ENCODE peak calls at places on chromosomes 5 and 9, in ten cellular contexts. R, I, O, S, E, W, P, T, N and J are unnamed samples.

GRCh38 chr5:16550316-16550952 is 66.4 kb downstream of the RETREG1 start:
- DNase-seq in W (peak; percentile 47), T (no peak), O (peak; percentile 43), P (peak; percentile 71), E (peak; percentile 75), R (peak; percentile 74), S (peak; percentile 9), N (peak; percentile 75), I (peak; percentile 60), J (no peak)

GRCh38 chr5:55633574-55634203 is 78.4 kb downstream of the SLC38A9 start:
- DNase-seq in E (peak; percentile 84), N (no peak), P (no peak), W (peak; percentile 54), O (peak; percentile 43), T (no peak), R (peak; percentile 54), I (peak; percentile 15), S (no peak), J (no peak)

GRCh38 chr5:14917719-14918118 is 46.1 kb upstream of the ANKH start:
- DNase-seq in R (no peak), W (no peak), N (no peak), S (no peak), O (peak; percentile 41), T (no peak), E (no peak), P (no peak), I (no peak), J (no peak)

GRCh38 chr5:110900829-110901228 is 162.0 kb downstream of the SLC25A46 start:
- DNase-seq in N (no peak), O (peak; percentile 92), P (no peak), W (no peak), E (no peak), I (no peak), R (no peak), S (no peak), T (no peak), J (no peak)

GRCh38 chr9:124415852-124416484 is 726 bp upstream of the PSMB7 start:
- DNase-seq in O (no peak), P (no peak), E (no peak), I (no peak), N (peak; percentile 90), R (no peak), T (no peak), W (no peak), S (no peak), J (no peak)

GRCh38 chr9:137049544-137050449 is 3.8 kb upstream of the NPDC1 start:
- DNase-seq in W (peak; percentile 82), O (no peak), P (peak; percentile 82), S (peak; percentile 66), I (peak; percentile 70), R (peak; percentile 73), E (peak; percentile 33), N (peak; percentile 61), T (peak; percentile 84), J (peak; percentile 37)

GRCh38 chr5:36679609-36680008 is 73.2 kb downstream of the SLC1A3 start:
- DNase-seq in I (no peak), E (no peak), P (no peak), W (no peak), N (no peak), O (no peak), R (no peak), S (no peak), T (no peak), J (no peak)

GRCh38 chr5:57805732-57806131 is 323.1 kb upstream of the ACTBL2 start:
- DNase-seq in S (no peak), W (no peak), P (no peak), I (no peak), R (no peak), O (no peak), T (no peak), N (no peak), E (no peak), J (no peak)

GRCh38 chr9:116213673-116214047 is 60.1 kb downstream of the PAPPA start:
- DNase-seq in N (no peak), O (no peak), W (no peak), S (no peak), T (no peak), I (no peak), P (no peak), R (no peak), E (no peak), J (no peak)

GRCh38 chr5:115758356-115758755 is 58.1 kb downstream of the CDO1 start:
- DNase-seq in T (no peak), R (no peak), I (no peak), W (no peak), E (no peak), P (no peak), S (no peak), N (no peak), O (peak; percentile 29), J (no peak)

GRCh38 chr5:38598994-38599611 is 42.7 kb upstream of the LIFR start:
- DNase-seq in O (peak; percentile 75), P (no peak), E (no peak), S (no peak), W (no peak), T (no peak), I (no peak), R (peak; percentile 60), N (peak; percentile 87), J (no peak)

GRCh38 chr9:31253800-31254762 is 1130.4 kb upstream of the ACO1 start:
- DNase-seq in O (no peak), E (no peak), T (no peak), N (no peak), W (no peak), I (no peak), P (no peak), S (no peak), R (no peak), J (no peak)

GRCh38 chr9:96418074-96418919 is at the start of gene ZNF367:
- DNase-seq in O (peak; percentile 99), T (peak; percentile 97), E (peak; percentile 96), P (peak; percentile 99), R (peak; percentile 99), I (peak; percentile 99), S (peak; percentile 90), N (peak; percentile 99), W (peak; percentile 98), J (peak; percentile 86)

GRCh38 chr9:129437626-129438323 is 183.1 kb downstream of the C9orf50 start:
- DNase-seq in W (no peak), O (no peak), I (no peak), P (peak; percentile 73), S (no peak), E (no peak), R (no peak), T (no peak), N (no peak), J (no peak)
- H3K27ac ChIP-seq in W (peak overlapping the region; percentile 59), O (no peak overlapping the region), I (no peak overlapping the region), P (peak overlapping the region; percentile 91), S (no peak overlapping the region), E (no peak overlapping the region), R (no peak overlapping the region), T (peak overlapping the region; percentile 89), N (no peak overlapping the region), J (no peak overlapping the region)

DNA sequence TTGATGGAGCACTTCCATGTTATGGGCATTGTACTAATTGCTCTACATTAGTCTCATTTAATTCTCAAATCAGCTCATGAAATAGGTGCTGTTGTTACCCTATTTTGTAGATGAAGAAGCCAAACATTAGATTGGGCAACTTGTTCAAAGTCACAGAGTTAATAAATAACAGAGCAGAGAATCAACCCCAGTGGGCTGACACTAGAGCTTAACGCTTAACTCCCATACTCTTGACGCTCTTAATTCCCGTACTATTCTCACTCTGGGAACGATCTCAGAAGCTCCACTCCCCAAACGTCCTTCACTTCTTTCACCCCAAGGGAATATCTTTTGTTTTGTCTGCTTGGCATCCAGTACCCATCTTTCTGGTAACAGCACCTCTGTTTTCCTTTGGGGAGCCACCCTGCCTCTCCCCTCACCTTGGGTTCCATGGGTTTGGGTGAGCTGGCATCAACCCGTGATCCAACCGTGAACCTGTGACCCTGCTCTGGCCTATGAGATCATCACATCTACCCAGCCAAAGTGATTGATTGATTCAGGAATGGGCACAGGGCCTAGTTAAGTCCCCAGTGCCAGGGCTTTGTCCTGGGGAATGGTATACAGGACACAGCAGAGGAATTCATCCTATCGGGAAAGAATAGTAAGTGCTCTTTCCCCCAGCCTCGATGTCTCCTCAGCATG is 169.2 kb downstream of the NR3C1 start:
- DNase-seq in S (no peak), O (no peak), P (no peak), E (no peak), I (no peak), N (no peak), T (no peak), W (no peak), R (no peak), J (no peak)
- H3K4me3 ChIP-seq in S (no peak overlapping the region), O (no peak overlapping the region), P (no peak overlapping the region), E (no peak overlapping the region), I (no peak overlapping the region), N (no peak overlapping the region), T (no peak overlapping the region), W (no peak overlapping the region), R (no peak overlapping the region), J (no peak overlapping the region)

DNA sequence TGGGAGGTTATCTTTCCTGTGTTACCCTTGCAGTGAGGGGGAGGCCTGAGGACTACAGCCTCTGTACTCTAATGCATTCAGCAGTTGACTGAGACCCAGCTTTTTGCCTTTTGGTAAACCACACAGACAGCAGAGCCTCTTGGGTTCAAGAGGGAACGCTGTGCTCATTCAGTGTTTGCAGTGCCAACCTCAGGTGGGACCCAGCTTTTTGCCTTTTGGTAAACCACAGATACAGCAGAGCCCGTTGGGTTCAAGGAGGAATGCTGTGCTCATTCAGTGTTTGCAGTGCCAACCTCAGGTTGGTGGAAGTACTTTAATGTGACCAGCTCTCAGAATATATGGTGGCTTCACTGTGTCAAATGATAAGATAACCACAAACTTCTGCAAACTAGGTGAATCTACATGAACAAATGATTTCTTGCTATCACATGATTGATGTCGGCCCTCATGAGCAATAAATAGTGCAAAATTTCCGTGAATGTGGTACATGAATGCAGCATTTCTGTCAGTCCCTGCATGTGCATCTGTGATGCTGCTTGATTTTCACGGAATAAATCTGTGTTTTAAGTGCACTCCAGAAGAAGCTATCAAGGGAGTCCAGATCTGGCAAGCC is 1.7 kb downstream of the IQGAP2 start:
- DNase-seq in S (no peak), O (no peak), N (no peak), W (no peak), E (peak; percentile 79), T (no peak), R (no peak), P (no peak), I (no peak), J (no peak)
- H3K27ac ChIP-seq in S (peak overlapping the region; percentile 90), O (no peak overlapping the region), N (no peak overlapping the region), W (peak overlapping the region; percentile 89), E (peak overlapping the region; percentile 99), T (peak overlapping the region; percentile 88), R (no peak overlapping the region), P (no peak overlapping the region), I (peak overlapping the region; percentile 93), J (peak overlapping the region; percentile 94)

GRCh38 chr5:167639761-167640160 is 651.7 kb upstream of the WWC1 start:
- DNase-seq in I (no peak), N (no peak), S (no peak), W (no peak), T (no peak), E (no peak), O (no peak), P (no peak), R (no peak), J (no peak)
- H3K4me3 ChIP-seq in I (no peak overlapping the region), N (no peak overlapping the region), S (no peak overlapping the region), W (no peak overlapping the region), T (no peak overlapping the region), E (no peak overlapping the region), O (no peak overlapping the region), P (no peak overlapping the region), R (no peak overlapping the region), J (no peak overlapping the region)